ENCODE peak calls at places on chromosomes 5 and 9, in seven cellular contexts. One of them, this sample, is unnamed.

GRCh38 chr5:154191467-154192261 is 1.1 kb downstream of the GALNT10 start:
- DNase-seq in GM23248: peak; percentile 70
- DNase-seq in PC-3: no peak
- DNase-seq in GM23338: no peak
- DNase-seq in HCT116: no peak
- DNase-seq in OCI-LY7: peak; percentile 15
- DNase-seq in hepatocyte: peak; percentile 24
- DNase-seq in this sample: no peak

GRCh38 chr9:117466111-117466510 is 51.3 kb upstream of the ASTN2 start:
- DNase-seq in PC-3: no peak
- DNase-seq in OCI-LY7: no peak
- DNase-seq in HCT116: no peak
- DNase-seq in hepatocyte: no peak
- DNase-seq in GM23248: no peak
- DNase-seq in GM23338: no peak
- DNase-seq in this sample: no peak

GRCh38 chr5:54717870-54718269 is 200.3 kb downstream of the SNX18 start:
- DNase-seq in hepatocyte: no peak
- DNase-seq in OCI-LY7: no peak
- DNase-seq in HCT116: no peak
- DNase-seq in PC-3: no peak
- DNase-seq in GM23248: no peak
- DNase-seq in GM23338: no peak
- DNase-seq in this sample: no peak

GRCh38 chr9:36903541-36904435 is 130.3 kb downstream of the PAX5 start:
- DNase-seq in PC-3: peak; percentile 88
- DNase-seq in hepatocyte: peak; percentile 60
- DNase-seq in GM23338: no peak
- DNase-seq in HCT116: peak; percentile 38
- DNase-seq in OCI-LY7: no peak
- DNase-seq in GM23248: peak; percentile 40
- DNase-seq in this sample: no peak

GRCh38 chr5:1111727-1112289 is at the start of gene SLC12A7:
- DNase-seq in PC-3: peak; percentile 77
- DNase-seq in GM23338: peak; percentile 78
- DNase-seq in HCT116: no peak
- DNase-seq in OCI-LY7: no peak
- DNase-seq in hepatocyte: peak; percentile 89
- DNase-seq in GM23248: peak; percentile 44
- DNase-seq in this sample: peak; percentile 77

GRCh38 chr5:149829954-149830353 is 99.8 kb downstream of the PPARGC1B start:
- DNase-seq in hepatocyte: no peak
- DNase-seq in GM23338: peak; percentile 48
- DNase-seq in PC-3: peak; percentile 38
- DNase-seq in GM23248: no peak
- DNase-seq in HCT116: no peak
- DNase-seq in OCI-LY7: peak; percentile 37
- DNase-seq in this sample: peak; percentile 33

GRCh38 chr9:131273791-131274673 is 2.3 kb downstream of the FAM78A start:
- DNase-seq in PC-3: no peak
- DNase-seq in GM23338: no peak
- DNase-seq in GM23248: no peak
- DNase-seq in OCI-LY7: peak; percentile 59
- DNase-seq in HCT116: no peak
- DNase-seq in hepatocyte: no peak
- DNase-seq in this sample: no peak

GRCh38 chr5:109983135-109983534 is 293.4 kb downstream of the MAN2A1 start:
- DNase-seq in GM23338: no peak
- DNase-seq in GM23248: peak; percentile 53
- DNase-seq in hepatocyte: peak; percentile 36
- DNase-seq in HCT116: no peak
- DNase-seq in OCI-LY7: no peak
- DNase-seq in PC-3: no peak
- DNase-seq in this sample: no peak

GRCh38 chr9:128150594-128151342 is 1.5 kb downstream of the LCN2 start:
- DNase-seq in hepatocyte: no peak
- DNase-seq in GM23248: no peak
- DNase-seq in HCT116: peak; percentile 10
- DNase-seq in OCI-LY7: peak; percentile 50
- DNase-seq in GM23338: peak; percentile 91
- DNase-seq in PC-3: no peak
- DNase-seq in this sample: peak; percentile 69

GRCh38 chr9:124322618-124323432 is 65.1 kb downstream of the NEK6 start:
- DNase-seq in GM23248: no peak
- DNase-seq in OCI-LY7: no peak
- DNase-seq in HCT116: no peak
- DNase-seq in GM23338: no peak
- DNase-seq in hepatocyte: no peak
- DNase-seq in PC-3: no peak
- DNase-seq in this sample: no peak

GRCh38 chr9:88747768-88748167 is 212.8 kb downstream of the NXNL2 start:
- DNase-seq in hepatocyte: peak; percentile 83
- DNase-seq in OCI-LY7: no peak
- DNase-seq in GM23338: peak; percentile 24
- DNase-seq in PC-3: peak; percentile 72
- DNase-seq in GM23248: peak; percentile 96
- DNase-seq in HCT116: no peak
- DNase-seq in this sample: no peak

GRCh38 chr9:75548871-75549270 is 341.6 kb upstream of the PCSK5 start:
- DNase-seq in hepatocyte: no peak
- DNase-seq in GM23338: no peak
- DNase-seq in PC-3: no peak
- DNase-seq in HCT116: no peak
- DNase-seq in GM23248: no peak
- DNase-seq in OCI-LY7: no peak
- DNase-seq in this sample: no peak

GRCh38 chr9:107584186-107584585 is 94.6 kb upstream of the KLF4 start:
- DNase-seq in GM23338: no peak
- DNase-seq in GM23248: peak; percentile 2
- DNase-seq in HCT116: no peak
- DNase-seq in hepatocyte: no peak
- DNase-seq in PC-3: no peak
- DNase-seq in OCI-LY7: no peak
- DNase-seq in this sample: no peak

GRCh38 chr5:178163772-178164735 is 10.4 kb upstream of the NHP2 start:
- DNase-seq in OCI-LY7: peak; percentile 90
- DNase-seq in GM23248: peak; percentile 79
- DNase-seq in PC-3: peak; percentile 92
- DNase-seq in GM23338: peak; percentile 92
- DNase-seq in hepatocyte: peak; percentile 89
- DNase-seq in HCT116: peak; percentile 62
- DNase-seq in this sample: peak; percentile 90

GRCh38 chr9:124220551-124221451 is 36.9 kb upstream of the NEK6 start:
- DNase-seq in HCT116: no peak
- DNase-seq in OCI-LY7: no peak
- DNase-seq in PC-3: peak; percentile 93
- DNase-seq in GM23338: no peak
- DNase-seq in GM23248: peak; percentile 66
- DNase-seq in hepatocyte: no peak
- DNase-seq in this sample: no peak

GRCh38 chr5:97874491-97874890 is 691.4 kb upstream of the RIOK2 start:
- DNase-seq in HCT116: no peak
- DNase-seq in GM23248: peak; percentile 27
- DNase-seq in OCI-LY7: no peak
- DNase-seq in GM23338: no peak
- DNase-seq in hepatocyte: no peak
- DNase-seq in PC-3: peak; percentile 23
- DNase-seq in this sample: no peak

GRCh38 chr5:150630016-150630415 is 10.4 kb upstream of the SYNPO start:
- DNase-seq in OCI-LY7: no peak
- DNase-seq in GM23338: no peak
- DNase-seq in GM23248: no peak
- DNase-seq in hepatocyte: no peak
- DNase-seq in HCT116: no peak
- DNase-seq in PC-3: no peak
- DNase-seq in this sample: no peak

GRCh38 chr5:138465288-138466057 is at the start of gene EGR1:
- DNase-seq in GM23248: peak; percentile 98
- DNase-seq in HCT116: peak; percentile 85
- DNase-seq in GM23338: peak; percentile 98
- DNase-seq in PC-3: peak; percentile 70
- DNase-seq in OCI-LY7: peak; percentile 92
- DNase-seq in hepatocyte: peak; percentile 96
- DNase-seq in this sample: peak; percentile 97

GRCh38 chr9:72540348-72540873 is 19.0 kb downstream of the TMC1 start:
- DNase-seq in HCT116: no peak
- DNase-seq in PC-3: peak; percentile 53
- DNase-seq in hepatocyte: no peak
- DNase-seq in OCI-LY7: no peak
- DNase-seq in GM23338: no peak
- DNase-seq in GM23248: peak; percentile 91
- DNase-seq in this sample: no peak

GRCh38 chr5:155342956-155343355 is 329.4 kb downstream of the KIF4B start:
- DNase-seq in HCT116: no peak
- DNase-seq in GM23248: no peak
- DNase-seq in hepatocyte: no peak
- DNase-seq in PC-3: no peak
- DNase-seq in GM23338: no peak
- DNase-seq in OCI-LY7: no peak
- DNase-seq in this sample: no peak

GRCh38 chr9:8651830-8652229 is 852.3 kb upstream of the DMAC1 start:
- DNase-seq in hepatocyte: no peak
- DNase-seq in HCT116: no peak
- DNase-seq in OCI-LY7: no peak
- DNase-seq in GM23248: no peak
- DNase-seq in PC-3: no peak
- DNase-seq in GM23338: no peak
- DNase-seq in this sample: no peak

GRCh38 chr5:134534726-134535110 is 9.2 kb downstream of the JADE2 start:
- DNase-seq in OCI-LY7: no peak
- DNase-seq in hepatocyte: no peak
- DNase-seq in GM23338: no peak
- DNase-seq in GM23248: no peak
- DNase-seq in PC-3: no peak
- DNase-seq in HCT116: no peak
- DNase-seq in this sample: no peak

GRCh38 chr5:172117977-172118701 is 69.9 kb downstream of the STK10 start:
- DNase-seq in GM23248: no peak
- DNase-seq in hepatocyte: no peak
- DNase-seq in HCT116: no peak
- DNase-seq in PC-3: no peak
- DNase-seq in GM23338: no peak
- DNase-seq in OCI-LY7: no peak
- DNase-seq in this sample: no peak

GRCh38 chr5:39072915-39073758 is 1.1 kb downstream of the RICTOR start:
- DNase-seq in HCT116: no peak
- DNase-seq in hepatocyte: peak; percentile 73
- DNase-seq in GM23338: peak; percentile 76
- DNase-seq in PC-3: peak; percentile 57
- DNase-seq in OCI-LY7: peak; percentile 66
- DNase-seq in GM23248: peak; percentile 71
- DNase-seq in this sample: peak; percentile 63
- TF ChIP-seq EZH2phosphoT487 in HCT116: no peak
- TF ChIP-seq EZH2phosphoT487 in hepatocyte: no peak
- TF ChIP-seq EZH2phosphoT487 in GM23338: no peak
- TF ChIP-seq EZH2phosphoT487 in PC-3: no peak
- TF ChIP-seq EZH2phosphoT487 in OCI-LY7: no peak
- TF ChIP-seq EZH2phosphoT487 in GM23248: no peak
- TF ChIP-seq EZH2phosphoT487 in this sample: no peak

DNA sequence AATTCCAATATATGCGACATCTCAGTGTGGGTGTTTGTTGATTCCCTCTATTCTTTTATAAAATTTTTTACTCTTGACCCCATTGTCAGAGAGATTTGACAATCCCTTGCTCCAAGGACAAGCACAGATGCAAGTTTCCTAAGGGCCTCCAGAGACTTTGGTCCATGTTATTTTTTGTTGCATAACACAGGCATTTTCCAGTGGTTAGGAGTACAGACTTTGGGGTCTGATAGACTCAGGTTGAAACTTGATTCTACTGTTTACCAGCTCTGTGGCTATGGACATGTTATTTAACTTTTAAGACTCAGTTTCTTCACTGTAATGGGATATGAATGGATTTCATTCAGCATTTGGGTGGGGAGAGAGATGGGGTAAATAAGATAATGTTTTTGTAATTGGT is 361.3 kb downstream of the ENC1 start:
- DNase-seq in OCI-LY7: no peak
- DNase-seq in GM23338: no peak
- DNase-seq in GM23248: no peak
- DNase-seq in PC-3: no peak
- DNase-seq in hepatocyte: no peak
- DNase-seq in HCT116: no peak
- DNase-seq in this sample: no peak
- TF ChIP-seq EZH2phosphoT487 in OCI-LY7: no peak
- TF ChIP-seq EZH2phosphoT487 in GM23338: no peak
- TF ChIP-seq EZH2phosphoT487 in GM23248: no peak
- TF ChIP-seq EZH2phosphoT487 in PC-3: no peak
- TF ChIP-seq EZH2phosphoT487 in hepatocyte: no peak
- TF ChIP-seq EZH2phosphoT487 in HCT116: no peak
- TF ChIP-seq EZH2phosphoT487 in this sample: no peak

GRCh38 chr5:94080390-94080789 is 339.0 kb upstream of the POU5F2 start:
- DNase-seq in GM23338: no peak
- DNase-seq in PC-3: no peak
- DNase-seq in OCI-LY7: no peak
- DNase-seq in GM23248: no peak
- DNase-seq in HCT116: no peak
- DNase-seq in hepatocyte: no peak
- DNase-seq in this sample: no peak
- TF ChIP-seq EZH2phosphoT487 in GM23338: no peak
- TF ChIP-seq EZH2phosphoT487 in PC-3: no peak
- TF ChIP-seq EZH2phosphoT487 in OCI-LY7: no peak
- TF ChIP-seq EZH2phosphoT487 in GM23248: no peak
- TF ChIP-seq EZH2phosphoT487 in HCT116: no peak
- TF ChIP-seq EZH2phosphoT487 in hepatocyte: no peak
- TF ChIP-seq EZH2phosphoT487 in this sample: no peak

GRCh38 chr5:126741361-126741760 is 35.6 kb upstream of the LMNB1 start:
- DNase-seq in OCI-LY7: no peak
- DNase-seq in HCT116: no peak
- DNase-seq in GM23338: peak; percentile 40
- DNase-seq in PC-3: no peak
- DNase-seq in hepatocyte: no peak
- DNase-seq in GM23248: no peak
- DNase-seq in this sample: no peak
- TF ChIP-seq EZH2phosphoT487 in OCI-LY7: no peak
- TF ChIP-seq EZH2phosphoT487 in HCT116: no peak
- TF ChIP-seq EZH2phosphoT487 in GM23338: no peak
- TF ChIP-seq EZH2phosphoT487 in PC-3: no peak
- TF ChIP-seq EZH2phosphoT487 in hepatocyte: no peak
- TF ChIP-seq EZH2phosphoT487 in GM23248: no peak
- TF ChIP-seq EZH2phosphoT487 in this sample: no peak

DNA sequence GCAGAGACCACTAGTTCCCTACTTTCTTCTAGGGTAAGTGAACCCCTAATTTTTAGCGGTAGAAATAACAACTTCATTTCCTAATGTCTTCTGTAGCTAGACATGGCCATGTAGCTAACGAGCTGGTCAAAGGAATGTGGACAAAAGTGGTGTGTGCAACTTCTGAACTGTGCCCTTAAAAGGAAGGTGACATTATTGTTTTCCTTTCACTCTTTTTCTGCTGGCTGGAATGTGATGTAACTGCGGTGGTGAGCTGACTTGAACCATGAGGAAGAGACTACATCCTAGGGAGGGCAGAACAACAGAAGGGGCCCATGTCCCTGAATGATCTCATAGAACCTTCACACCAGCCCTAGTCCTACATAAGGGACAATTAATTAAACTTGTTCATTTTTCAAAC is 1.3 kb upstream of the SNX2 start:
- DNase-seq in hepatocyte: no peak
- DNase-seq in GM23338: no peak
- DNase-seq in OCI-LY7: no peak
- DNase-seq in GM23248: no peak
- DNase-seq in PC-3: no peak
- DNase-seq in HCT116: no peak
- DNase-seq in this sample: no peak
- TF ChIP-seq EZH2phosphoT487 in hepatocyte: no peak
- TF ChIP-seq EZH2phosphoT487 in GM23338: no peak
- TF ChIP-seq EZH2phosphoT487 in OCI-LY7: no peak
- TF ChIP-seq EZH2phosphoT487 in GM23248: no peak
- TF ChIP-seq EZH2phosphoT487 in PC-3: no peak
- TF ChIP-seq EZH2phosphoT487 in HCT116: no peak
- TF ChIP-seq EZH2phosphoT487 in this sample: no peak